ENCODE peak calls at places on chromosomes 11 and 22, in ten cellular contexts. N is heart left ventricle, T is astrocyte of the spinal cord, R is PC-3, J is gastrocnemius medialis, L is AG04450, I is right lobe of liver, F is astrocyte of the cerebellum, K is adrenal gland, G is progenitor cell of endocrine pancreas. Y is an unnamed sample.

GRCh38 chr22:19974233-19974861 is 32.7 kb upstream of the TXNRD2 start:
- DNase-seq in N (no peak), T (peak), R (peak), J (no peak), L (no peak), I (no peak), F (no peak), K (peak), G (peak), Y (no peak)

GRCh38 chr11:111438168-111438567 is 59.1 kb upstream of the POU2AF1 start:
- DNase-seq in N (no peak), T (no peak), R (no peak), J (no peak), L (no peak), I (no peak), F (no peak), K (no peak), G (no peak), Y (no peak)

GRCh38 chr11:62536301-62536957 is 10.2 kb downstream of the AHNAK start:
- DNase-seq in N (peak), T (no peak), R (no peak), J (no peak), L (no peak), I (no peak), F (no peak), K (no peak), G (no peak), Y (no peak)

GRCh38 chr11:105860105-105860504 is 161.9 kb downstream of the MSANTD4 start:
- DNase-seq in N (no peak), T (no peak), R (no peak), J (no peak), L (no peak), I (no peak), F (no peak), K (no peak), G (no peak), Y (no peak)

GRCh38 chr22:20170170-20170569 is 19.3 kb upstream of the CCDC188 start:
- DNase-seq in N (no peak), T (no peak), R (no peak), J (no peak), L (no peak), I (no peak), F (no peak), K (no peak), G (no peak), Y (no peak)

GRCh38 chr11:103582351-103582909 is 454.0 kb upstream of the DDI1 start:
- DNase-seq in N (no peak), T (no peak), R (peak), J (no peak), L (no peak), I (no peak), F (no peak), K (no peak), G (no peak), Y (no peak)

GRCh38 chr11:67056640-67057409 is at the start of gene RHOD:
- DNase-seq in N (peak), T (no peak), R (peak), J (no peak), L (no peak), I (peak), F (no peak), K (no peak), G (peak), Y (peak)

GRCh38 chr11:40032331-40032730 is 1427.1 kb downstream of the LRRC4C start:
- DNase-seq in N (no peak), T (no peak), R (no peak), J (no peak), L (no peak), I (no peak), F (no peak), K (no peak), G (no peak), Y (no peak)

GRCh38 chr11:130431337-130431773 is 2.9 kb upstream of the ADAMTS8 start:
- DNase-seq in N (peak), T (peak), R (peak), J (peak), L (no peak), I (peak), F (peak), K (peak), G (peak), Y (peak)

GRCh38 chr11:75311858-75312288 is 39.6 kb downstream of the ARRB1 start:
- DNase-seq in N (peak), T (peak), R (no peak), J (peak), L (no peak), I (no peak), F (no peak), K (peak), G (no peak), Y (no peak)

GRCh38 chr11:31809857-31810778 is 1.0 kb downstream of the PAX6 start:
- DNase-seq in N (no peak), T (peak), R (peak), J (no peak), L (no peak), I (no peak), F (no peak), K (no peak), G (no peak), Y (no peak)

GRCh38 chr11:104275992-104276391 is 112.0 kb upstream of the PDGFD start:
- DNase-seq in N (no peak), T (no peak), R (peak), J (no peak), L (no peak), I (no peak), F (no peak), K (no peak), G (no peak), Y (no peak)

GRCh38 chr11:61507962-61508824 is at the start of gene LRRC10B:
- DNase-seq in N (no peak), T (no peak), R (no peak), J (no peak), L (no peak), I (no peak), F (no peak), K (no peak), G (peak), Y (no peak)

GRCh38 chr11:123083623-123084029 is 21.7 kb upstream of the HSPA8 start:
- DNase-seq in N (peak), T (peak), R (peak), J (peak), L (peak), I (peak), F (peak), K (peak), G (no peak), Y (no peak)

GRCh38 chr11:43631732-43632131 is 48.8 kb upstream of the HSD17B12 start:
- DNase-seq in N (no peak), T (no peak), R (no peak), J (no peak), L (no peak), I (no peak), F (no peak), K (no peak), G (no peak), Y (no peak)

GRCh38 chr11:76805206-76805913 is 22.2 kb downstream of the TSKU start:
- DNase-seq in N (peak), T (no peak), R (no peak), J (no peak), L (no peak), I (peak), F (no peak), K (no peak), G (no peak), Y (no peak)

GRCh38 chr22:22565991-22566390 is 6.9 kb upstream of the PRAME start:
- DNase-seq in N (no peak), T (no peak), R (peak), J (no peak), L (no peak), I (no peak), F (no peak), K (no peak), G (no peak), Y (no peak)

GRCh38 chr22:30445438-30445936 is 19.9 kb downstream of the MTFP1 start:
- DNase-seq in N (no peak), T (no peak), R (no peak), J (no peak), L (no peak), I (no peak), F (no peak), K (peak), G (no peak), Y (no peak)

GRCh38 chr22:46078241-46079092 is 71.9 kb upstream of the PPARA start:
- DNase-seq in N (peak), T (no peak), R (peak), J (peak), L (no peak), I (peak), F (no peak), K (peak), G (no peak), Y (no peak)

GRCh38 chr22:19799322-19800190 is 39.0 kb downstream of the TBX1 start:
- DNase-seq in N (no peak), T (peak), R (no peak), J (peak), L (peak), I (no peak), F (peak), K (no peak), G (no peak), Y (no peak)

GRCh38 chr11:2099523-2100316 is 39.5 kb downstream of the IGF2 start:
- DNase-seq in N (no peak), T (no peak), R (peak), J (no peak), L (no peak), I (no peak), F (no peak), K (no peak), G (no peak), Y (peak)

GRCh38 chr11:10092426-10092825 is 201.6 kb downstream of the SBF2 start:
- DNase-seq in N (no peak), T (no peak), R (no peak), J (no peak), L (no peak), I (no peak), F (no peak), K (no peak), G (no peak), Y (no peak)

GRCh38 chr11:84719935-84720577 is 907.1 kb downstream of the DLG2 start:
- DNase-seq in N (peak), T (no peak), R (no peak), J (no peak), L (no peak), I (no peak), F (no peak), K (no peak), G (no peak), Y (no peak)

GRCh38 chr11:33867996-33868645 is 23.8 kb downstream of the LMO2 start:
- DNase-seq in N (no peak), T (no peak), R (no peak), J (no peak), L (no peak), I (no peak), F (no peak), K (no peak), G (no peak), Y (no peak)

GRCh38 chr11:11584446-11584810 is 37.4 kb downstream of the GALNT18 start:
- DNase-seq in N (no peak), T (peak), R (peak), J (no peak), L (peak), I (no peak), F (peak), K (no peak), G (no peak), Y (no peak)

GRCh38 chr22:35894464-35894878 is 134.2 kb downstream of the RBFOX2 start:
- DNase-seq in N (peak), T (peak), R (no peak), J (peak), L (no peak), I (no peak), F (no peak), K (no peak), G (no peak), Y (no peak)

GRCh38 chr22:37356922-37357321 is 70.4 kb downstream of the ELFN2 start:
- DNase-seq in N (no peak), T (no peak), R (peak), J (no peak), L (no peak), I (no peak), F (no peak), K (no peak), G (no peak), Y (no peak)

GRCh38 chr11:113184498-113184897 is 129.9 kb upstream of the TTC12 start:
- DNase-seq in N (no peak), T (peak), R (peak), J (no peak), L (no peak), I (no peak), F (peak), K (peak), G (no peak), Y (no peak)

GRCh38 chr11:20156876-20157613 is 3.2 kb downstream of the DBX1 start:
- DNase-seq in N (no peak), T (no peak), R (no peak), J (no peak), L (no peak), I (no peak), F (no peak), K (no peak), G (no peak), Y (peak)

GRCh38 chr11:10492084-10492483 is 37.0 kb downstream of the AMPD3 start:
- DNase-seq in N (no peak), T (no peak), R (no peak), J (no peak), L (no peak), I (no peak), F (no peak), K (no peak), G (no peak), Y (no peak)

GRCh38 chr11:122022646-122023045 is 93.4 kb downstream of the BLID start:
- DNase-seq in N (no peak), T (no peak), R (no peak), J (no peak), L (no peak), I (no peak), F (no peak), K (no peak), G (no peak), Y (no peak)

GRCh38 chr11:122019908-122020694 is 95.9 kb downstream of the BLID start:
- DNase-seq in N (no peak), T (no peak), R (no peak), J (no peak), L (no peak), I (no peak), F (no peak), K (no peak), G (no peak), Y (no peak)

GRCh38 chr11:122024278-122024677 is 91.7 kb downstream of the BLID start:
- DNase-seq in N (no peak), T (no peak), R (peak), J (no peak), L (no peak), I (no peak), F (no peak), K (no peak), G (no peak), Y (no peak)

GRCh38 chr11:122023614-122024250 is 92.3 kb downstream of the BLID start:
- DNase-seq in N (no peak), T (no peak), R (peak), J (no peak), L (no peak), I (no peak), F (no peak), K (no peak), G (no peak), Y (no peak)

DNA sequence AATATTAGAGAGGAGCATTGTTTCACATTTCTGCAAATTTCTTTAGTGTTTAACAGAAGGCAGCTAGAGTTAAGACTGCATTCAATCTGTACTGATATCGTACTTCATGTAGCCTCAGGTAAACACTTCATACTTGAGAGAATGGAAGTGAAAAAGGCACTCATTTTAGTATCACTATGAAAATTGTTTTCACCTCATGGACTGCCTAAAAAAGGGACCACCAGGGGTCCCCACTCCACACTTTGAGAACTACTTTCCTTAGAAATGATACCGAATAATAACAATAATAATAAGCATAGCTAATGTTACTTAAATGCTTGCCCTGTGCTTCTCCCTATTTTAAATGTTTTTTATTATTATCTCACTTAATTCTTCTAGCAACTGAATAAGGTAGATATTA is 95.1 kb downstream of the BLID start:
- DNase-seq in N (no peak), T (no peak), R (peak), J (no peak), L (no peak), I (no peak), F (no peak), K (no peak), G (no peak), Y (no peak)
- TF ChIP-seq CTCF in N (peak), T (peak), R (peak), J (no peak), L (peak), I (no peak), F (peak), K (peak), G (peak), Y (no peak)

DNA sequence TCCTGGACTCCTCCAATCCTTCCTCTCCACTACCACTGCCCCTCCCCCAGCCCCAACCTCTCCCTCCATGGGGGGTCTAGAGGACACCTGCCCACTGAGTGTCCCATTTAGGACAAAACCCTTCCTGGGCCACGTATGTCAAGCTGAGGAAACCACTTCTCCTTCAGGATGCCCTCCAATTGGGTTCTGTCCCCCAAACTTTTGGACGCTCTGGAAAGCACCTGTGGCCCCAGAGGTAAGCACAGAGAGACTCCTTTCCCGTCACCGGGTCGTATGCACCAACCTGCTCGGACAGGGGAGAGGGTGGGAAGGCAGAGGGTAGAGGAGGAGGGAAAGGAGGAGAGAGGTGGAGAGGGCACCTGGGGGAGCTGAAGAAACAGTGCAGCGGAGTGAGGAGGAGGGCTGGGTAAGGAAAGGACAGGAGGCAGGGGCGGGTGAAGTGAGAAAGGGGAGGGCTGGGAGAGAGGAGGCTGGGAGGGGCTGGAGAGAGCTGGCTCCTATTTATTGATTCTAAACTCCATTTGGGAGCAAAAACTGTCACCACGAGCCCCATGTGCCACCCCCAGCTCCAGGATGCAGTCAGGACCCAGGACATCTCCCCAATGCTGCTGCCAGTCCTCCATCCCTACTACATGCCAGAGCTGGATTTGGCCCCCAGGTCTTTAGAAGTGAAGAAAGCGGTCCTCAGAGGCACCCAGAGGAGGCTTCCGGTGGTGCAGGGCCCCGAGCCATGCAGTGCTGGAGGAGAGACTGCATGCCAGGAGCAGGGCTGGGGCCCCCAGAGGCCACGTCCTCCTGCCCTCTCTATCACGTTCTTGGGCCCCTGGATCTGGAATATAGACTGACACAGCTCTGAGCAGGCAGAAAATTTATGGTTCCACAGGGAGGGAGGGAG is 53.6 kb downstream of the SLC22A12 start:
- DNase-seq in N (no peak), T (no peak), R (peak), J (no peak), L (no peak), I (no peak), F (no peak), K (no peak), G (no peak), Y (no peak)
- TF ChIP-seq CTCF in N (no peak), T (no peak), R (peak), J (no peak), L (no peak), I (no peak), F (no peak), K (peak), G (peak), Y (no peak)

GRCh38 chr11:70799386-70799785 is 401.1 kb downstream of the CTTN start:
- DNase-seq in N (no peak), T (peak), R (peak), J (no peak), L (no peak), I (no peak), F (peak), K (no peak), G (no peak), Y (no peak)

GRCh38 chr11:70802185-70802584 is 403.9 kb downstream of the CTTN start:
- DNase-seq in N (no peak), T (no peak), R (no peak), J (no peak), L (no peak), I (no peak), F (no peak), K (no peak), G (no peak), Y (no peak)

GRCh38 chr11:70790671-70791300 is 392.5 kb downstream of the CTTN start:
- DNase-seq in N (no peak), T (no peak), R (no peak), J (no peak), L (no peak), I (no peak), F (no peak), K (no peak), G (no peak), Y (no peak)

GRCh38 chr11:70798296-70798695 is 400.0 kb downstream of the CTTN start:
- DNase-seq in N (no peak), T (no peak), R (no peak), J (no peak), L (no peak), I (no peak), F (no peak), K (no peak), G (no peak), Y (no peak)

DNA sequence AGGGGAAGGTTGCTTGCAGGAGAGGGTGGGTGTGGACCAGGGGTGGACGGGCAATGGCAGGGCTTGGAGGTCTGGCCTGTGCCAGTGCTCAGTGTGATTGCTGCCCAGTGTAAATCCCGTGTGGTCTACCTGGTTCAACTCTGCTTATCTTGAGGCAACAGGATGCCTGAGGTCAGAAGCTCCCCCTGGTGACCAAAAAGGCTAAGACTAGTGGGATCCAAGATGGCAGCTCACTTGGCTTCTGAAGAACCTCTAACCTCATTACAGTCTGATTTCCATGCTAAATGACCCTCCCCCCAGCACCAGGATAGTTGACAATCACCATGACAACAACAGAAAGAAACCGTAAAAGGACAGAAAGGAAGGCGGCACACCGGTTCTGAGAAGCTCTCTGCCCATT is 398.3 kb downstream of the CTTN start:
- DNase-seq in N (no peak), T (no peak), R (peak), J (no peak), L (no peak), I (no peak), F (no peak), K (no peak), G (no peak), Y (no peak)
- TF ChIP-seq CTCF in N (no peak), T (peak), R (peak), J (no peak), L (no peak), I (no peak), F (no peak), K (no peak), G (peak), Y (no peak)

DNA sequence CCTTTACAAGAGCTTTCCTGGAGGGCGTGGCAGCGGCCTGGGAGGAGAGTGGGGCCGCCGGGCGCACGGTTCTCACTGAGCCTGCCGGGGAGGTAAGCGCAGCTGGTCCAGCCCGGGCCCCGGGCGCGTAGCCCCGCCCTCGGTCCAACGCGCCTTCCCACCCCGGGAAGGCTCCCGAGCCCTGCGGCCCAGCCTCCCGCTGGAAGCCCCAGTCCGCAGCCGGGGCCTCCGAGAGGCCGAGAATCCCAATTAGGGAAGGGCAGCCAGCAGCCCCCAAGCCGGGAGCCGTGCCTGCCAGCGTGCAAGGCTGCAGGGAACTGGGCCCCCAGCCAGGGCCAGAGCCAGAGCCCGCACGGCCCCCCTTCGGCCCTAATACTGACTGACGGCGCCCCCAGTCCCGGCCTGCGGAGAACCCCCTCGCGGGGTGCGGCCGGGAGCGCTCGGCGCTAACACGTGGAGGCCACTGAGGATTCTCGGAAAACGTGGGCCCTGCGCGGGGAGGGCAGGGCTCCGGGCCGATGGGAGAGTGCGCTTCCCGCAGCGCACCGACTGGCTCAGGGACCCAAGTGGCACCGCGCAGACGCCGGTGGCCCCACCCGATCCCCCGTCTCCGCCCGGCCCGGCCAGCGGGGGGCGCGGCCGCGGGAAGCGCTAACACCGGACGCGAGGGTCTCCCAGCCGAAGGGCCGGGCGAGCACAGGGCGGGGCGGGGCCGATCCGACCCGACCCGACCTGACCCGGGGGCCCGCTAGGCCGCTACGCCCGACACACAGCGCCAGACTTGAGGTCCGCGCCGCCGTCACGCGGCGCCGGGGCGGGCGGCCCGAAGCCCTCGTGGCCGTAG is 5.7 kb downstream of the ZFTA start:
- DNase-seq in N (peak), T (peak), R (peak), J (no peak), L (no peak), I (peak), F (no peak), K (peak), G (no peak), Y (no peak)
- TF ChIP-seq CTCF in N (no peak), T (no peak), R (no peak), J (no peak), L (no peak), I (no peak), F (no peak), K (peak), G (peak), Y (no peak)